ENCODE peak calls at places on chromosomes 13 and 19, in ten cellular contexts. S, B, Y, X, L, E, A, Z, I and P are unnamed samples.

GRCh38 chr19:6587093-6587820 is 3.7 kb downstream of the CD70 start:
- DNase-seq in X (no peak), Z (no peak), Y (no peak), S (no peak), B (no peak), E (no peak), L (no peak), A (no peak), I (no peak), P (no peak)

GRCh38 chr13:101520672-101521071 is 68.2 kb downstream of the ITGBL1 start:
- DNase-seq in S (no peak), E (no peak), X (no peak), L (peak; percentile 90), I (no peak), A (no peak), Y (no peak), B (no peak), Z (no peak), P (peak; percentile 21)

GRCh38 chr13:44810067-44810840 is 179.0 kb downstream of the NUFIP1 start:
- DNase-seq in B (no peak), Y (no peak), L (no peak), A (peak; percentile 46), S (no peak), Z (no peak), I (no peak), E (peak; percentile 77), X (no peak), P (no peak)

GRCh38 chr13:113454936-113455335 is 1.6 kb upstream of the ADPRHL1 start:
- DNase-seq in A (no peak), Z (no peak), E (no peak), Y (no peak), S (no peak), X (no peak), I (no peak), L (no peak), B (no peak), P (no peak)

GRCh38 chr13:109572389-109572788 is 214.0 kb downstream of the IRS2 start:
- DNase-seq in X (no peak), E (no peak), S (no peak), Z (no peak), B (no peak), Y (no peak), L (no peak), A (no peak), I (no peak), P (no peak)

GRCh38 chr19:48390188-48391099 is 907 bp downstream of the KDELR1 start:
- DNase-seq in E (peak; percentile 35), B (peak; percentile 42), X (no peak), Y (peak; percentile 41), Z (peak; percentile 62), S (no peak), I (peak; percentile 61), A (peak; percentile 72), L (peak; percentile 58), P (peak; percentile 78)

GRCh38 chr19:6693056-6693471 is 23.1 kb upstream of the TNFSF14 start:
- DNase-seq in S (no peak), Z (no peak), E (no peak), B (no peak), A (no peak), L (no peak), Y (no peak), I (no peak), X (no peak), P (no peak)

GRCh38 chr19:33264881-33265445 is 37.4 kb downstream of the CEBPA start:
- DNase-seq in S (no peak), B (no peak), X (no peak), E (no peak), Z (no peak), Y (no peak), I (no peak), A (no peak), L (no peak), P (no peak)

GRCh38 chr19:56973713-56974553 is 133.4 kb upstream of the PEG3 start:
- DNase-seq in Z (no peak), B (no peak), X (no peak), Y (no peak), I (no peak), E (peak; percentile 50), L (no peak), A (no peak), S (no peak), P (no peak)

GRCh38 chr19:16862826-16863405 is 25.9 kb upstream of the F2RL3 start:
- DNase-seq in X (no peak), B (no peak), E (no peak), S (no peak), L (no peak), Z (no peak), Y (no peak), A (no peak), I (no peak), P (no peak)

GRCh38 chr19:7196721-7197168 is 97.5 kb downstream of the INSR start:
- DNase-seq in Z (no peak), A (peak; percentile 54), I (no peak), X (no peak), S (no peak), Y (no peak), B (no peak), E (no peak), L (no peak), P (no peak)

GRCh38 chr13:28421674-28422410 is 73.1 kb downstream of the FLT1 start:
- DNase-seq in S (no peak), L (no peak), Z (no peak), I (no peak), B (no peak), A (no peak), Y (no peak), E (no peak), X (no peak), P (no peak)

GRCh38 chr19:10828981-10829821 is 6.8 kb downstream of the TMED1 start:
- DNase-seq in A (no peak), X (no peak), L (no peak), B (no peak), I (no peak), Y (no peak), S (no peak), E (no peak), Z (no peak), P (no peak)

GRCh38 chr19:8324186-8325050 is 3.1 kb downstream of the RPS28 start:
- DNase-seq in L (no peak), S (no peak), X (no peak), A (peak; percentile 18), B (no peak), E (no peak), Y (no peak), Z (no peak), I (no peak), P (no peak)

GRCh38 chr19:20367811-20368294 is 197.7 kb downstream of the ZNF737 start:
- DNase-seq in I (no peak), L (no peak), Y (no peak), X (no peak), Z (no peak), S (no peak), B (no peak), E (no peak), A (peak; percentile 71), P (no peak)

GRCh38 chr19:10517760-10518443 is 655 bp upstream of the S1PR5 start:
- DNase-seq in Z (no peak), X (no peak), A (no peak), Y (no peak), B (no peak), L (peak; percentile 46), E (peak; percentile 20), I (no peak), S (no peak), P (peak; percentile 83)

GRCh38 chr13:94776300-94776699 is 64.0 kb upstream of the SOX21 start:
- DNase-seq in Y (no peak), Z (no peak), E (no peak), S (no peak), L (no peak), A (no peak), X (no peak), I (no peak), B (no peak), P (no peak)

GRCh38 chr19:40302224-40303011 is 17.3 kb upstream of the AKT2 start:
- DNase-seq in L (no peak), X (no peak), A (no peak), I (no peak), E (no peak), B (no peak), S (no peak), Y (no peak), Z (no peak), P (no peak)

GRCh38 chr19:15195987-15196682 is 4.7 kb downstream of the NOTCH3 start:
- DNase-seq in I (no peak), Y (no peak), X (no peak), L (no peak), E (peak; percentile 67), Z (no peak), A (peak; percentile 92), B (no peak), S (no peak), P (peak; percentile 52)

GRCh38 chr13:43364210-43365041 is 341.0 kb downstream of the DNAJC15 start:
- DNase-seq in S (no peak), E (no peak), X (no peak), B (no peak), I (peak; percentile 32), A (peak; percentile 12), L (peak; percentile 8), Y (no peak), Z (no peak), P (peak; percentile 10)

GRCh38 chr13:32211788-32212187 is 103.4 kb downstream of the ZAR1L start:
- DNase-seq in L (peak; percentile 89), I (no peak), X (peak; percentile 92), B (no peak), E (no peak), Y (no peak), A (no peak), Z (no peak), S (peak; percentile 10), P (peak; percentile 73)

GRCh38 chr13:75566658-75567057 is 17.1 kb downstream of the UCHL3 start:
- DNase-seq in Y (no peak), I (no peak), B (no peak), S (no peak), A (no peak), X (no peak), Z (no peak), E (no peak), L (peak; percentile 51), P (peak; percentile 29)

GRCh38 chr19:49987159-49987698 is 26.3 kb upstream of the SIGLEC11 start:
- DNase-seq in X (peak; percentile 56), L (peak; percentile 81), E (no peak), S (peak; percentile 42), Y (peak; percentile 67), I (peak; percentile 84), Z (peak; percentile 80), B (peak; percentile 47), A (peak; percentile 95), P (peak; percentile 80)

GRCh38 chr19:7874080-7874856 is at the start of gene PRR36:
- DNase-seq in Y (no peak), S (no peak), L (peak; percentile 18), E (peak; percentile 90), B (no peak), I (no peak), Z (no peak), X (no peak), A (peak; percentile 76), P (no peak)

GRCh38 chr19:30046522-30046921 is 104.5 kb downstream of the URI1 start:
- DNase-seq in B (no peak), Y (no peak), X (no peak), A (no peak), L (no peak), E (no peak), Z (no peak), S (no peak), I (no peak), P (no peak)

GRCh38 chr19:11192957-11193939 is 4.1 kb downstream of the KANK2 start:
- DNase-seq in L (no peak), E (no peak), I (no peak), A (no peak), X (no peak), S (no peak), Y (no peak), Z (no peak), B (no peak), P (no peak)

GRCh38 chr13:77386880-77387606 is 60.1 kb upstream of the MYCBP2 start:
- DNase-seq in E (no peak), I (no peak), A (peak; percentile 30), S (peak; percentile 46), B (no peak), Y (no peak), X (peak; percentile 23), Z (no peak), L (peak; percentile 85), P (peak; percentile 34)

GRCh38 chr19:13017306-13018036 is 22.2 kb downstream of the NFIX start:
- DNase-seq in E (no peak), I (no peak), L (no peak), B (no peak), S (no peak), Z (no peak), Y (no peak), X (no peak), A (no peak), P (no peak)